ENCODE peak calls at places on chromosome 18, in six cellular contexts. E, S, J, U, L and X are unnamed samples.

GRCh38 chr18:50611529-50611941 is 51.6 kb downstream of the MAPK4 start:
- DNase-seq in U (no peak), J (peak; percentile 51), L (no peak), E (no peak), S (no peak), X (no peak)

GRCh38 chr18:63148449-63149199 is 170.9 kb downstream of the BCL2 start:
- DNase-seq in J (no peak), S (no peak), E (no peak), L (peak; percentile 66), U (no peak), X (no peak)

GRCh38 chr18:43751203-43751602 is 473.9 kb upstream of the SYT4 start:
- DNase-seq in L (no peak), U (no peak), E (no peak), S (no peak), J (no peak), X (no peak)

GRCh38 chr18:58807766-58808165 is 56.9 kb upstream of the ZNF532 start:
- DNase-seq in U (no peak), J (no peak), S (no peak), E (no peak), L (no peak), X (no peak)

GRCh38 chr18:31679806-31680793 is 4.3 kb downstream of the B4GALT6 start:
- DNase-seq in L (no peak), S (no peak), E (no peak), J (no peak), U (no peak), X (peak; percentile 72)

GRCh38 chr18:76981388-76981968 is 151.1 kb downstream of the MBP start:
- DNase-seq in S (no peak), J (no peak), E (no peak), U (no peak), L (no peak), X (no peak)

GRCh38 chr18:49597556-49597955 is 35.7 kb downstream of the LIPG start:
- DNase-seq in U (no peak), S (no peak), L (no peak), E (no peak), J (no peak), X (no peak)

GRCh38 chr18:55515946-55516710 is 71.9 kb downstream of the TCF4 start:
- DNase-seq in S (no peak), J (no peak), E (no peak), U (no peak), L (no peak), X (no peak)

GRCh38 chr18:71233177-71233576 is 944.3 kb downstream of the SOCS6 start:
- DNase-seq in E (no peak), L (no peak), S (no peak), J (no peak), U (no peak), X (no peak)

GRCh38 chr18:74050807-74051206 is 96.8 kb downstream of the FBXO15 start:
- DNase-seq in L (no peak), U (no peak), E (no peak), J (no peak), S (no peak), X (no peak)

GRCh38 chr18:42545825-42546224 is 569.7 kb downstream of the RIT2 start:
- DNase-seq in E (no peak), U (no peak), S (no peak), L (no peak), J (no peak), X (peak; percentile 1)

GRCh38 chr18:54396755-54397154 is 39.0 kb downstream of the C18orf54 start:
- DNase-seq in L (no peak), E (no peak), S (no peak), J (no peak), U (no peak), X (no peak)

GRCh38 chr18:58288922-58289797 is 245.1 kb downstream of the NEDD4L start:
- DNase-seq in L (no peak), U (no peak), J (peak; percentile 64), S (no peak), E (no peak), X (peak; percentile 79)

GRCh38 chr18:45332911-45333310 is 282.4 kb upstream of the SLC14A2 start:
- DNase-seq in S (no peak), L (no peak), E (no peak), U (no peak), J (no peak), X (no peak)

GRCh38 chr18:70121842-70122241 is 83.6 kb downstream of the RTTN start:
- DNase-seq in L (no peak), S (no peak), U (no peak), E (no peak), J (no peak), X (no peak)

GRCh38 chr18:46148810-46149209 is 44.6 kb downstream of the HAUS1 start:
- DNase-seq in U (peak; percentile 18), S (no peak), L (peak; percentile 38), J (peak; percentile 75), E (no peak), X (peak; percentile 57)

GRCh38 chr18:64032312-64032711 is 62.4 kb downstream of the SERPINB8 start:
- DNase-seq in J (no peak), U (no peak), E (no peak), L (no peak), S (no peak), X (no peak)

GRCh38 chr18:35526476-35527120 is 28.8 kb upstream of the INO80C start:
- DNase-seq in E (no peak), U (no peak), J (no peak), S (no peak), L (no peak), X (no peak)

GRCh38 chr18:6747646-6748045 is 18.1 kb downstream of the ARHGAP28 start:
- DNase-seq in S (no peak), L (no peak), J (no peak), E (no peak), U (no peak), X (peak; percentile 76)

GRCh38 chr18:58669731-58670379 is 1.4 kb upstream of the MALT1 start:
- DNase-seq in U (no peak), L (no peak), E (no peak), S (no peak), J (no peak), X (no peak)